ENCODE peak calls at places on chromosomes 7 and 10, in seven cellular contexts. One of them, this sample, is unnamed.

GRCh38 chr7:99762680-99763327 is 21.2 kb downstream of the CYP3A4 start:
- DNase-seq in stimulated activated CD4-positive, alpha-beta T cell treated with anti-CD3 and anti-CD28 coated beads, Interleukin-4, amount 100 ng/mL, for 24 hours: no peak
- DNase-seq in lower leg skin: no peak
- DNase-seq in effector CD4-positive, alpha-beta T cell: no peak
- DNase-seq in activated CD4-positive, CD25-positive, alpha-beta regulatory T cell treated with anti-CD3 and anti-CD28 coated beads, Interleukin-2, amount 50 U/mL, for 72 hours: no peak
- DNase-seq in foreskin fibroblast: peak
- DNase-seq in bronchial epithelial cell: peak
- DNase-seq in this sample: no peak

GRCh38 chr10:9608592-9608991 is 1409.1 kb upstream of the CELF2 start:
- DNase-seq in stimulated activated CD4-positive, alpha-beta T cell treated with anti-CD3 and anti-CD28 coated beads, Interleukin-4, amount 100 ng/mL, for 24 hours: no peak
- DNase-seq in lower leg skin: no peak
- DNase-seq in effector CD4-positive, alpha-beta T cell: no peak
- DNase-seq in activated CD4-positive, CD25-positive, alpha-beta regulatory T cell treated with anti-CD3 and anti-CD28 coated beads, Interleukin-2, amount 50 U/mL, for 72 hours: no peak
- DNase-seq in foreskin fibroblast: no peak
- DNase-seq in bronchial epithelial cell: peak
- DNase-seq in this sample: no peak

GRCh38 chr10:132836248-132836831 is 50.4 kb upstream of the NKX6-2 start:
- DNase-seq in stimulated activated CD4-positive, alpha-beta T cell treated with anti-CD3 and anti-CD28 coated beads, Interleukin-4, amount 100 ng/mL, for 24 hours: no peak
- DNase-seq in lower leg skin: peak
- DNase-seq in effector CD4-positive, alpha-beta T cell: no peak
- DNase-seq in activated CD4-positive, CD25-positive, alpha-beta regulatory T cell treated with anti-CD3 and anti-CD28 coated beads, Interleukin-2, amount 50 U/mL, for 72 hours: no peak
- DNase-seq in foreskin fibroblast: no peak
- DNase-seq in bronchial epithelial cell: no peak
- DNase-seq in this sample: no peak

GRCh38 chr10:46299267-46299530 is 12.4 kb downstream of the ANTXRL start:
- DNase-seq in stimulated activated CD4-positive, alpha-beta T cell treated with anti-CD3 and anti-CD28 coated beads, Interleukin-4, amount 100 ng/mL, for 24 hours: no peak
- DNase-seq in lower leg skin: no peak
- DNase-seq in effector CD4-positive, alpha-beta T cell: no peak
- DNase-seq in activated CD4-positive, CD25-positive, alpha-beta regulatory T cell treated with anti-CD3 and anti-CD28 coated beads, Interleukin-2, amount 50 U/mL, for 72 hours: no peak
- DNase-seq in foreskin fibroblast: no peak
- DNase-seq in bronchial epithelial cell: no peak
- DNase-seq in this sample: no peak

GRCh38 chr7:80662252-80662651 is 23.8 kb downstream of the CD36 start:
- DNase-seq in stimulated activated CD4-positive, alpha-beta T cell treated with anti-CD3 and anti-CD28 coated beads, Interleukin-4, amount 100 ng/mL, for 24 hours: no peak
- DNase-seq in lower leg skin: no peak
- DNase-seq in effector CD4-positive, alpha-beta T cell: no peak
- DNase-seq in activated CD4-positive, CD25-positive, alpha-beta regulatory T cell treated with anti-CD3 and anti-CD28 coated beads, Interleukin-2, amount 50 U/mL, for 72 hours: no peak
- DNase-seq in foreskin fibroblast: no peak
- DNase-seq in bronchial epithelial cell: no peak
- DNase-seq in this sample: no peak

GRCh38 chr7:77537595-77538185 is 595 bp downstream of the PTPN12 start:
- DNase-seq in stimulated activated CD4-positive, alpha-beta T cell treated with anti-CD3 and anti-CD28 coated beads, Interleukin-4, amount 100 ng/mL, for 24 hours: peak
- DNase-seq in lower leg skin: peak
- DNase-seq in effector CD4-positive, alpha-beta T cell: peak
- DNase-seq in activated CD4-positive, CD25-positive, alpha-beta regulatory T cell treated with anti-CD3 and anti-CD28 coated beads, Interleukin-2, amount 50 U/mL, for 72 hours: peak
- DNase-seq in foreskin fibroblast: no peak
- DNase-seq in bronchial epithelial cell: peak
- DNase-seq in this sample: peak

GRCh38 chr7:4713183-4713784 is 31.2 kb downstream of the FOXK1 start:
- DNase-seq in stimulated activated CD4-positive, alpha-beta T cell treated with anti-CD3 and anti-CD28 coated beads, Interleukin-4, amount 100 ng/mL, for 24 hours: no peak
- DNase-seq in lower leg skin: peak
- DNase-seq in effector CD4-positive, alpha-beta T cell: no peak
- DNase-seq in activated CD4-positive, CD25-positive, alpha-beta regulatory T cell treated with anti-CD3 and anti-CD28 coated beads, Interleukin-2, amount 50 U/mL, for 72 hours: no peak
- DNase-seq in foreskin fibroblast: no peak
- DNase-seq in bronchial epithelial cell: no peak
- DNase-seq in this sample: no peak

GRCh38 chr7:27212587-27213149 is 12.8 kb upstream of the HOXA13 start:
- DNase-seq in stimulated activated CD4-positive, alpha-beta T cell treated with anti-CD3 and anti-CD28 coated beads, Interleukin-4, amount 100 ng/mL, for 24 hours: no peak
- DNase-seq in lower leg skin: no peak
- DNase-seq in effector CD4-positive, alpha-beta T cell: no peak
- DNase-seq in activated CD4-positive, CD25-positive, alpha-beta regulatory T cell treated with anti-CD3 and anti-CD28 coated beads, Interleukin-2, amount 50 U/mL, for 72 hours: no peak
- DNase-seq in foreskin fibroblast: no peak
- DNase-seq in bronchial epithelial cell: no peak
- DNase-seq in this sample: no peak

GRCh38 chr7:146961617-146962016 is 845.0 kb downstream of the CNTNAP2 start:
- DNase-seq in stimulated activated CD4-positive, alpha-beta T cell treated with anti-CD3 and anti-CD28 coated beads, Interleukin-4, amount 100 ng/mL, for 24 hours: no peak
- DNase-seq in lower leg skin: no peak
- DNase-seq in effector CD4-positive, alpha-beta T cell: no peak
- DNase-seq in activated CD4-positive, CD25-positive, alpha-beta regulatory T cell treated with anti-CD3 and anti-CD28 coated beads, Interleukin-2, amount 50 U/mL, for 72 hours: no peak
- DNase-seq in foreskin fibroblast: no peak
- DNase-seq in bronchial epithelial cell: peak
- DNase-seq in this sample: no peak

GRCh38 chr7:121330053-121330833 is 1.4 kb downstream of the WNT16 start:
- DNase-seq in stimulated activated CD4-positive, alpha-beta T cell treated with anti-CD3 and anti-CD28 coated beads, Interleukin-4, amount 100 ng/mL, for 24 hours: no peak
- DNase-seq in lower leg skin: no peak
- DNase-seq in effector CD4-positive, alpha-beta T cell: no peak
- DNase-seq in activated CD4-positive, CD25-positive, alpha-beta regulatory T cell treated with anti-CD3 and anti-CD28 coated beads, Interleukin-2, amount 50 U/mL, for 72 hours: no peak
- DNase-seq in foreskin fibroblast: no peak
- DNase-seq in bronchial epithelial cell: no peak
- DNase-seq in this sample: peak

GRCh38 chr10:73262105-73262730 is 9.8 kb upstream of the MRPS16 start:
- DNase-seq in stimulated activated CD4-positive, alpha-beta T cell treated with anti-CD3 and anti-CD28 coated beads, Interleukin-4, amount 100 ng/mL, for 24 hours: no peak
- DNase-seq in lower leg skin: no peak
- DNase-seq in effector CD4-positive, alpha-beta T cell: no peak
- DNase-seq in activated CD4-positive, CD25-positive, alpha-beta regulatory T cell treated with anti-CD3 and anti-CD28 coated beads, Interleukin-2, amount 50 U/mL, for 72 hours: no peak
- DNase-seq in foreskin fibroblast: peak
- DNase-seq in bronchial epithelial cell: peak
- DNase-seq in this sample: no peak

GRCh38 chr7:103447073-103447960 is 1.3 kb upstream of the SLC26A5 start:
- DNase-seq in stimulated activated CD4-positive, alpha-beta T cell treated with anti-CD3 and anti-CD28 coated beads, Interleukin-4, amount 100 ng/mL, for 24 hours: peak
- DNase-seq in lower leg skin: peak
- DNase-seq in effector CD4-positive, alpha-beta T cell: no peak
- DNase-seq in activated CD4-positive, CD25-positive, alpha-beta regulatory T cell treated with anti-CD3 and anti-CD28 coated beads, Interleukin-2, amount 50 U/mL, for 72 hours: no peak
- DNase-seq in foreskin fibroblast: peak
- DNase-seq in bronchial epithelial cell: peak
- DNase-seq in this sample: peak

GRCh38 chr7:127907638-127908040 is 123.6 kb downstream of the LRRC4 start:
- DNase-seq in stimulated activated CD4-positive, alpha-beta T cell treated with anti-CD3 and anti-CD28 coated beads, Interleukin-4, amount 100 ng/mL, for 24 hours: no peak
- DNase-seq in lower leg skin: no peak
- DNase-seq in effector CD4-positive, alpha-beta T cell: no peak
- DNase-seq in activated CD4-positive, CD25-positive, alpha-beta regulatory T cell treated with anti-CD3 and anti-CD28 coated beads, Interleukin-2, amount 50 U/mL, for 72 hours: no peak
- DNase-seq in foreskin fibroblast: peak
- DNase-seq in bronchial epithelial cell: peak
- DNase-seq in this sample: no peak

GRCh38 chr7:131325179-131325840 is 2.4 kb upstream of the MKLN1 start:
- DNase-seq in stimulated activated CD4-positive, alpha-beta T cell treated with anti-CD3 and anti-CD28 coated beads, Interleukin-4, amount 100 ng/mL, for 24 hours: peak
- DNase-seq in lower leg skin: no peak
- DNase-seq in effector CD4-positive, alpha-beta T cell: no peak
- DNase-seq in activated CD4-positive, CD25-positive, alpha-beta regulatory T cell treated with anti-CD3 and anti-CD28 coated beads, Interleukin-2, amount 50 U/mL, for 72 hours: no peak
- DNase-seq in foreskin fibroblast: peak
- DNase-seq in bronchial epithelial cell: no peak
- DNase-seq in this sample: peak

GRCh38 chr7:117247809-117248208 is 75.0 kb downstream of the WNT2 start:
- DNase-seq in stimulated activated CD4-positive, alpha-beta T cell treated with anti-CD3 and anti-CD28 coated beads, Interleukin-4, amount 100 ng/mL, for 24 hours: no peak
- DNase-seq in lower leg skin: no peak
- DNase-seq in effector CD4-positive, alpha-beta T cell: no peak
- DNase-seq in activated CD4-positive, CD25-positive, alpha-beta regulatory T cell treated with anti-CD3 and anti-CD28 coated beads, Interleukin-2, amount 50 U/mL, for 72 hours: no peak
- DNase-seq in foreskin fibroblast: no peak
- DNase-seq in bronchial epithelial cell: no peak
- DNase-seq in this sample: no peak

GRCh38 chr10:103448751-103449150 is 3.4 kb downstream of the CALHM2 start:
- DNase-seq in stimulated activated CD4-positive, alpha-beta T cell treated with anti-CD3 and anti-CD28 coated beads, Interleukin-4, amount 100 ng/mL, for 24 hours: no peak
- DNase-seq in lower leg skin: peak
- DNase-seq in effector CD4-positive, alpha-beta T cell: no peak
- DNase-seq in activated CD4-positive, CD25-positive, alpha-beta regulatory T cell treated with anti-CD3 and anti-CD28 coated beads, Interleukin-2, amount 50 U/mL, for 72 hours: no peak
- DNase-seq in foreskin fibroblast: peak
- DNase-seq in bronchial epithelial cell: peak
- DNase-seq in this sample: no peak

GRCh38 chr7:42869131-42870020 is 42.5 kb downstream of the C7orf25 start:
- DNase-seq in stimulated activated CD4-positive, alpha-beta T cell treated with anti-CD3 and anti-CD28 coated beads, Interleukin-4, amount 100 ng/mL, for 24 hours: peak
- DNase-seq in lower leg skin: no peak
- DNase-seq in effector CD4-positive, alpha-beta T cell: no peak
- DNase-seq in activated CD4-positive, CD25-positive, alpha-beta regulatory T cell treated with anti-CD3 and anti-CD28 coated beads, Interleukin-2, amount 50 U/mL, for 72 hours: no peak
- DNase-seq in foreskin fibroblast: peak
- DNase-seq in bronchial epithelial cell: peak
- DNase-seq in this sample: peak

GRCh38 chr10:128174581-128175559 is 48.6 kb upstream of the MKI67 start:
- DNase-seq in stimulated activated CD4-positive, alpha-beta T cell treated with anti-CD3 and anti-CD28 coated beads, Interleukin-4, amount 100 ng/mL, for 24 hours: no peak
- DNase-seq in lower leg skin: no peak
- DNase-seq in effector CD4-positive, alpha-beta T cell: no peak
- DNase-seq in activated CD4-positive, CD25-positive, alpha-beta regulatory T cell treated with anti-CD3 and anti-CD28 coated beads, Interleukin-2, amount 50 U/mL, for 72 hours: no peak
- DNase-seq in foreskin fibroblast: no peak
- DNase-seq in bronchial epithelial cell: no peak
- DNase-seq in this sample: no peak

GRCh38 chr7:47942132-47942531 is 6.1 kb downstream of the PKD1L1 start:
- DNase-seq in stimulated activated CD4-positive, alpha-beta T cell treated with anti-CD3 and anti-CD28 coated beads, Interleukin-4, amount 100 ng/mL, for 24 hours: no peak
- DNase-seq in lower leg skin: no peak
- DNase-seq in effector CD4-positive, alpha-beta T cell: no peak
- DNase-seq in activated CD4-positive, CD25-positive, alpha-beta regulatory T cell treated with anti-CD3 and anti-CD28 coated beads, Interleukin-2, amount 50 U/mL, for 72 hours: no peak
- DNase-seq in foreskin fibroblast: no peak
- DNase-seq in bronchial epithelial cell: no peak
- DNase-seq in this sample: no peak

GRCh38 chr7:38615665-38616064 is 15.5 kb downstream of the AMPH start:
- DNase-seq in stimulated activated CD4-positive, alpha-beta T cell treated with anti-CD3 and anti-CD28 coated beads, Interleukin-4, amount 100 ng/mL, for 24 hours: no peak
- DNase-seq in lower leg skin: no peak
- DNase-seq in effector CD4-positive, alpha-beta T cell: no peak
- DNase-seq in activated CD4-positive, CD25-positive, alpha-beta regulatory T cell treated with anti-CD3 and anti-CD28 coated beads, Interleukin-2, amount 50 U/mL, for 72 hours: no peak
- DNase-seq in foreskin fibroblast: no peak
- DNase-seq in bronchial epithelial cell: no peak
- DNase-seq in this sample: no peak

GRCh38 chr10:125156739-125157472 is 3.5 kb downstream of the CTBP2 start:
- DNase-seq in stimulated activated CD4-positive, alpha-beta T cell treated with anti-CD3 and anti-CD28 coated beads, Interleukin-4, amount 100 ng/mL, for 24 hours: no peak
- DNase-seq in lower leg skin: no peak
- DNase-seq in effector CD4-positive, alpha-beta T cell: no peak
- DNase-seq in activated CD4-positive, CD25-positive, alpha-beta regulatory T cell treated with anti-CD3 and anti-CD28 coated beads, Interleukin-2, amount 50 U/mL, for 72 hours: no peak
- DNase-seq in foreskin fibroblast: no peak
- DNase-seq in bronchial epithelial cell: no peak
- DNase-seq in this sample: no peak

GRCh38 chr7:29228289-29229011 is 33.9 kb downstream of the CHN2 start:
- DNase-seq in stimulated activated CD4-positive, alpha-beta T cell treated with anti-CD3 and anti-CD28 coated beads, Interleukin-4, amount 100 ng/mL, for 24 hours: no peak
- DNase-seq in lower leg skin: no peak
- DNase-seq in effector CD4-positive, alpha-beta T cell: no peak
- DNase-seq in activated CD4-positive, CD25-positive, alpha-beta regulatory T cell treated with anti-CD3 and anti-CD28 coated beads, Interleukin-2, amount 50 U/mL, for 72 hours: no peak
- DNase-seq in foreskin fibroblast: no peak
- DNase-seq in bronchial epithelial cell: no peak
- DNase-seq in this sample: no peak

GRCh38 chr7:84824057-84824651 is 362.7 kb downstream of the SEMA3D start:
- DNase-seq in stimulated activated CD4-positive, alpha-beta T cell treated with anti-CD3 and anti-CD28 coated beads, Interleukin-4, amount 100 ng/mL, for 24 hours: no peak
- DNase-seq in lower leg skin: no peak
- DNase-seq in effector CD4-positive, alpha-beta T cell: no peak
- DNase-seq in activated CD4-positive, CD25-positive, alpha-beta regulatory T cell treated with anti-CD3 and anti-CD28 coated beads, Interleukin-2, amount 50 U/mL, for 72 hours: no peak
- DNase-seq in foreskin fibroblast: no peak
- DNase-seq in bronchial epithelial cell: no peak
- DNase-seq in this sample: no peak

GRCh38 chr7:13932131-13932530 is 57.3 kb downstream of the ETV1 start:
- DNase-seq in stimulated activated CD4-positive, alpha-beta T cell treated with anti-CD3 and anti-CD28 coated beads, Interleukin-4, amount 100 ng/mL, for 24 hours: no peak
- DNase-seq in lower leg skin: no peak
- DNase-seq in effector CD4-positive, alpha-beta T cell: no peak
- DNase-seq in activated CD4-positive, CD25-positive, alpha-beta regulatory T cell treated with anti-CD3 and anti-CD28 coated beads, Interleukin-2, amount 50 U/mL, for 72 hours: no peak
- DNase-seq in foreskin fibroblast: no peak
- DNase-seq in bronchial epithelial cell: no peak
- DNase-seq in this sample: no peak

GRCh38 chr10:14560794-14561765 is 213.6 kb downstream of the FAM107B start:
- DNase-seq in stimulated activated CD4-positive, alpha-beta T cell treated with anti-CD3 and anti-CD28 coated beads, Interleukin-4, amount 100 ng/mL, for 24 hours: peak
- DNase-seq in lower leg skin: no peak
- DNase-seq in effector CD4-positive, alpha-beta T cell: no peak
- DNase-seq in activated CD4-positive, CD25-positive, alpha-beta regulatory T cell treated with anti-CD3 and anti-CD28 coated beads, Interleukin-2, amount 50 U/mL, for 72 hours: no peak
- DNase-seq in foreskin fibroblast: no peak
- DNase-seq in bronchial epithelial cell: no peak
- DNase-seq in this sample: peak

GRCh38 chr10:130635528-130635927 is 499.3 kb downstream of the GLRX3 start:
- DNase-seq in stimulated activated CD4-positive, alpha-beta T cell treated with anti-CD3 and anti-CD28 coated beads, Interleukin-4, amount 100 ng/mL, for 24 hours: no peak
- DNase-seq in lower leg skin: no peak
- DNase-seq in effector CD4-positive, alpha-beta T cell: no peak
- DNase-seq in activated CD4-positive, CD25-positive, alpha-beta regulatory T cell treated with anti-CD3 and anti-CD28 coated beads, Interleukin-2, amount 50 U/mL, for 72 hours: no peak
- DNase-seq in foreskin fibroblast: no peak
- DNase-seq in bronchial epithelial cell: no peak
- DNase-seq in this sample: no peak

GRCh38 chr7:77442631-77443420 is 26.7 kb upstream of the GSAP start:
- DNase-seq in stimulated activated CD4-positive, alpha-beta T cell treated with anti-CD3 and anti-CD28 coated beads, Interleukin-4, amount 100 ng/mL, for 24 hours: no peak
- DNase-seq in lower leg skin: no peak
- DNase-seq in effector CD4-positive, alpha-beta T cell: no peak
- DNase-seq in activated CD4-positive, CD25-positive, alpha-beta regulatory T cell treated with anti-CD3 and anti-CD28 coated beads, Interleukin-2, amount 50 U/mL, for 72 hours: no peak
- DNase-seq in foreskin fibroblast: peak
- DNase-seq in bronchial epithelial cell: peak
- DNase-seq in this sample: no peak

GRCh38 chr7:47085491-47086275 is 496.2 kb downstream of the TNS3 start:
- DNase-seq in stimulated activated CD4-positive, alpha-beta T cell treated with anti-CD3 and anti-CD28 coated beads, Interleukin-4, amount 100 ng/mL, for 24 hours: no peak
- DNase-seq in lower leg skin: no peak
- DNase-seq in effector CD4-positive, alpha-beta T cell: no peak
- DNase-seq in activated CD4-positive, CD25-positive, alpha-beta regulatory T cell treated with anti-CD3 and anti-CD28 coated beads, Interleukin-2, amount 50 U/mL, for 72 hours: no peak
- DNase-seq in foreskin fibroblast: no peak
- DNase-seq in bronchial epithelial cell: peak
- DNase-seq in this sample: no peak

GRCh38 chr10:90751107-90751997 is 106.5 kb downstream of the HTR7 start:
- DNase-seq in stimulated activated CD4-positive, alpha-beta T cell treated with anti-CD3 and anti-CD28 coated beads, Interleukin-4, amount 100 ng/mL, for 24 hours: peak
- DNase-seq in lower leg skin: peak
- DNase-seq in effector CD4-positive, alpha-beta T cell: peak
- DNase-seq in activated CD4-positive, CD25-positive, alpha-beta regulatory T cell treated with anti-CD3 and anti-CD28 coated beads, Interleukin-2, amount 50 U/mL, for 72 hours: no peak
- DNase-seq in foreskin fibroblast: peak
- DNase-seq in bronchial epithelial cell: peak
- DNase-seq in this sample: peak

GRCh38 chr7:41967156-41967555 is 264.3 kb upstream of the INHBA start:
- DNase-seq in stimulated activated CD4-positive, alpha-beta T cell treated with anti-CD3 and anti-CD28 coated beads, Interleukin-4, amount 100 ng/mL, for 24 hours: no peak
- DNase-seq in lower leg skin: no peak
- DNase-seq in effector CD4-positive, alpha-beta T cell: no peak
- DNase-seq in activated CD4-positive, CD25-positive, alpha-beta regulatory T cell treated with anti-CD3 and anti-CD28 coated beads, Interleukin-2, amount 50 U/mL, for 72 hours: no peak
- DNase-seq in foreskin fibroblast: peak
- DNase-seq in bronchial epithelial cell: peak
- DNase-seq in this sample: no peak

GRCh38 chr7:36202347-36202896 is 49.4 kb downstream of the EEPD1 start:
- DNase-seq in stimulated activated CD4-positive, alpha-beta T cell treated with anti-CD3 and anti-CD28 coated beads, Interleukin-4, amount 100 ng/mL, for 24 hours: no peak
- DNase-seq in lower leg skin: no peak
- DNase-seq in effector CD4-positive, alpha-beta T cell: no peak
- DNase-seq in activated CD4-positive, CD25-positive, alpha-beta regulatory T cell treated with anti-CD3 and anti-CD28 coated beads, Interleukin-2, amount 50 U/mL, for 72 hours: no peak
- DNase-seq in foreskin fibroblast: no peak
- DNase-seq in bronchial epithelial cell: no peak
- DNase-seq in this sample: no peak

GRCh38 chr10:62373995-62374861 is at the start of gene ZNF365:
- DNase-seq in stimulated activated CD4-positive, alpha-beta T cell treated with anti-CD3 and anti-CD28 coated beads, Interleukin-4, amount 100 ng/mL, for 24 hours: peak
- DNase-seq in lower leg skin: no peak
- DNase-seq in effector CD4-positive, alpha-beta T cell: peak
- DNase-seq in activated CD4-positive, CD25-positive, alpha-beta regulatory T cell treated with anti-CD3 and anti-CD28 coated beads, Interleukin-2, amount 50 U/mL, for 72 hours: peak
- DNase-seq in foreskin fibroblast: peak
- DNase-seq in bronchial epithelial cell: peak
- DNase-seq in this sample: peak

GRCh38 chr10:1454964-1455363 is 282.4 kb downstream of the ADARB2 start:
- DNase-seq in stimulated activated CD4-positive, alpha-beta T cell treated with anti-CD3 and anti-CD28 coated beads, Interleukin-4, amount 100 ng/mL, for 24 hours: no peak
- DNase-seq in lower leg skin: no peak
- DNase-seq in effector CD4-positive, alpha-beta T cell: no peak
- DNase-seq in activated CD4-positive, CD25-positive, alpha-beta regulatory T cell treated with anti-CD3 and anti-CD28 coated beads, Interleukin-2, amount 50 U/mL, for 72 hours: no peak
- DNase-seq in foreskin fibroblast: no peak
- DNase-seq in bronchial epithelial cell: no peak
- DNase-seq in this sample: no peak

GRCh38 chr7:132739271-132739955 is 163.1 kb upstream of the PLXNA4 start:
- DNase-seq in stimulated activated CD4-positive, alpha-beta T cell treated with anti-CD3 and anti-CD28 coated beads, Interleukin-4, amount 100 ng/mL, for 24 hours: no peak
- DNase-seq in lower leg skin: peak
- DNase-seq in effector CD4-positive, alpha-beta T cell: no peak
- DNase-seq in activated CD4-positive, CD25-positive, alpha-beta regulatory T cell treated with anti-CD3 and anti-CD28 coated beads, Interleukin-2, amount 50 U/mL, for 72 hours: no peak
- DNase-seq in foreskin fibroblast: peak
- DNase-seq in bronchial epithelial cell: peak
- DNase-seq in this sample: no peak

GRCh38 chr10:4101918-4102654 is 317.1 kb upstream of the KLF6 start:
- DNase-seq in stimulated activated CD4-positive, alpha-beta T cell treated with anti-CD3 and anti-CD28 coated beads, Interleukin-4, amount 100 ng/mL, for 24 hours: no peak
- DNase-seq in lower leg skin: no peak
- DNase-seq in effector CD4-positive, alpha-beta T cell: no peak
- DNase-seq in activated CD4-positive, CD25-positive, alpha-beta regulatory T cell treated with anti-CD3 and anti-CD28 coated beads, Interleukin-2, amount 50 U/mL, for 72 hours: no peak
- DNase-seq in foreskin fibroblast: no peak
- DNase-seq in bronchial epithelial cell: no peak
- DNase-seq in this sample: no peak

GRCh38 chr10:72612203-72612826 is 13.6 kb downstream of the MICU1 start:
- DNase-seq in stimulated activated CD4-positive, alpha-beta T cell treated with anti-CD3 and anti-CD28 coated beads, Interleukin-4, amount 100 ng/mL, for 24 hours: no peak
- DNase-seq in lower leg skin: no peak
- DNase-seq in effector CD4-positive, alpha-beta T cell: no peak
- DNase-seq in activated CD4-positive, CD25-positive, alpha-beta regulatory T cell treated with anti-CD3 and anti-CD28 coated beads, Interleukin-2, amount 50 U/mL, for 72 hours: no peak
- DNase-seq in foreskin fibroblast: peak
- DNase-seq in bronchial epithelial cell: peak
- DNase-seq in this sample: no peak

GRCh38 chr10:47023237-47024045 is 112.2 kb downstream of the PTPN20 start:
- DNase-seq in stimulated activated CD4-positive, alpha-beta T cell treated with anti-CD3 and anti-CD28 coated beads, Interleukin-4, amount 100 ng/mL, for 24 hours: no peak
- DNase-seq in lower leg skin: no peak
- DNase-seq in effector CD4-positive, alpha-beta T cell: no peak
- DNase-seq in activated CD4-positive, CD25-positive, alpha-beta regulatory T cell treated with anti-CD3 and anti-CD28 coated beads, Interleukin-2, amount 50 U/mL, for 72 hours: no peak
- DNase-seq in foreskin fibroblast: no peak
- DNase-seq in bronchial epithelial cell: no peak
- DNase-seq in this sample: no peak

This sample was measured in stimulated activated naive CD8-positive, alpha-beta T cell treated with anti-CD3 and anti-CD28 coated beads, Interleukin-15, Interleukin-2, amounts not matched to agents 100 U/mL and 50 U/mL, for 24 hours.